ENCODE peak calls at places on chromosomes 5 and 9, in eight cellular contexts. One of them, this sample, is unnamed.

GRCh38 chr5:154714271-154714986 is 40.7 kb upstream of the LARP1 start:
- DNase-seq in fibroblast of mammary gland: no peak
- DNase-seq in foreskin fibroblast: peak
- DNase-seq in EH: peak
- DNase-seq in GM10248: peak
- DNase-seq in fibroblast of lung: peak
- DNase-seq in stimulated activated CD8-positive, alpha-beta memory T cell treated with anti-CD3 and anti-CD28 coated beads, Interleukin-15, amount 100 ng/mL, for 1 hour: no peak
- DNase-seq in NCI-H1417: peak
- DNase-seq in this sample: no peak

GRCh38 chr9:137218754-137219271 is 3.2 kb downstream of the RNF208 start:
- DNase-seq in GM10248: no peak
- DNase-seq in foreskin fibroblast: peak
- DNase-seq in NCI-H1417: no peak
- DNase-seq in fibroblast of mammary gland: peak
- DNase-seq in EH: peak
- DNase-seq in stimulated activated CD8-positive, alpha-beta memory T cell treated with anti-CD3 and anti-CD28 coated beads, Interleukin-15, amount 100 ng/mL, for 1 hour: no peak
- DNase-seq in fibroblast of lung: no peak
- DNase-seq in this sample: no peak

GRCh38 chr5:107542428-107542827 is 128.3 kb downstream of the EFNA5 start:
- DNase-seq in GM10248: no peak
- DNase-seq in foreskin fibroblast: peak
- DNase-seq in NCI-H1417: peak
- DNase-seq in stimulated activated CD8-positive, alpha-beta memory T cell treated with anti-CD3 and anti-CD28 coated beads, Interleukin-15, amount 100 ng/mL, for 1 hour: no peak
- DNase-seq in fibroblast of lung: peak
- DNase-seq in EH: peak
- DNase-seq in fibroblast of mammary gland: peak
- DNase-seq in this sample: peak

GRCh38 chr5:156473271-156473935 is 146.4 kb downstream of the SGCD start:
- DNase-seq in foreskin fibroblast: peak
- DNase-seq in NCI-H1417: no peak
- DNase-seq in fibroblast of mammary gland: peak
- DNase-seq in GM10248: no peak
- DNase-seq in fibroblast of lung: peak
- DNase-seq in stimulated activated CD8-positive, alpha-beta memory T cell treated with anti-CD3 and anti-CD28 coated beads, Interleukin-15, amount 100 ng/mL, for 1 hour: no peak
- DNase-seq in EH: peak
- DNase-seq in this sample: no peak

GRCh38 chr5:60718186-60718892 is 18.4 kb upstream of the DEPDC1B start:
- DNase-seq in GM10248: no peak
- DNase-seq in EH: no peak
- DNase-seq in NCI-H1417: no peak
- DNase-seq in fibroblast of mammary gland: no peak
- DNase-seq in fibroblast of lung: no peak
- DNase-seq in stimulated activated CD8-positive, alpha-beta memory T cell treated with anti-CD3 and anti-CD28 coated beads, Interleukin-15, amount 100 ng/mL, for 1 hour: no peak
- DNase-seq in foreskin fibroblast: no peak
- DNase-seq in this sample: no peak

GRCh38 chr5:22852807-22853670 is at the start of gene CDH12:
- DNase-seq in GM10248: no peak
- DNase-seq in NCI-H1417: peak
- DNase-seq in stimulated activated CD8-positive, alpha-beta memory T cell treated with anti-CD3 and anti-CD28 coated beads, Interleukin-15, amount 100 ng/mL, for 1 hour: no peak
- DNase-seq in EH: no peak
- DNase-seq in fibroblast of mammary gland: no peak
- DNase-seq in foreskin fibroblast: no peak
- DNase-seq in fibroblast of lung: peak
- DNase-seq in this sample: no peak

GRCh38 chr9:121026260-121026691 is 23.8 kb downstream of the C5 start:
- DNase-seq in EH: peak
- DNase-seq in GM10248: no peak
- DNase-seq in fibroblast of mammary gland: no peak
- DNase-seq in stimulated activated CD8-positive, alpha-beta memory T cell treated with anti-CD3 and anti-CD28 coated beads, Interleukin-15, amount 100 ng/mL, for 1 hour: no peak
- DNase-seq in fibroblast of lung: no peak
- DNase-seq in foreskin fibroblast: no peak
- DNase-seq in NCI-H1417: no peak
- DNase-seq in this sample: no peak

GRCh38 chr9:87710448-87710847 is 15.5 kb upstream of the CTSL start:
- DNase-seq in stimulated activated CD8-positive, alpha-beta memory T cell treated with anti-CD3 and anti-CD28 coated beads, Interleukin-15, amount 100 ng/mL, for 1 hour: no peak
- DNase-seq in EH: no peak
- DNase-seq in foreskin fibroblast: no peak
- DNase-seq in GM10248: no peak
- DNase-seq in fibroblast of lung: no peak
- DNase-seq in fibroblast of mammary gland: no peak
- DNase-seq in NCI-H1417: no peak
- DNase-seq in this sample: no peak

GRCh38 chr5:2739360-2740050 is 12.0 kb downstream of the IRX2 start:
- DNase-seq in foreskin fibroblast: peak
- DNase-seq in fibroblast of mammary gland: no peak
- DNase-seq in fibroblast of lung: no peak
- DNase-seq in GM10248: no peak
- DNase-seq in stimulated activated CD8-positive, alpha-beta memory T cell treated with anti-CD3 and anti-CD28 coated beads, Interleukin-15, amount 100 ng/mL, for 1 hour: no peak
- DNase-seq in NCI-H1417: no peak
- DNase-seq in EH: peak
- DNase-seq in this sample: no peak

GRCh38 chr9:133775951-133776905 is 38.1 kb upstream of the SARDH start:
- DNase-seq in NCI-H1417: no peak
- DNase-seq in stimulated activated CD8-positive, alpha-beta memory T cell treated with anti-CD3 and anti-CD28 coated beads, Interleukin-15, amount 100 ng/mL, for 1 hour: no peak
- DNase-seq in fibroblast of lung: no peak
- DNase-seq in EH: no peak
- DNase-seq in foreskin fibroblast: no peak
- DNase-seq in fibroblast of mammary gland: no peak
- DNase-seq in GM10248: no peak
- DNase-seq in this sample: no peak

GRCh38 chr9:81754245-81754644 is 64.9 kb upstream of the TLE1 start:
- DNase-seq in fibroblast of mammary gland: no peak
- DNase-seq in NCI-H1417: no peak
- DNase-seq in fibroblast of lung: no peak
- DNase-seq in GM10248: no peak
- DNase-seq in EH: no peak
- DNase-seq in stimulated activated CD8-positive, alpha-beta memory T cell treated with anti-CD3 and anti-CD28 coated beads, Interleukin-15, amount 100 ng/mL, for 1 hour: no peak
- DNase-seq in foreskin fibroblast: peak
- DNase-seq in this sample: no peak

GRCh38 chr9:6777218-6777902 is 19.6 kb downstream of the KDM4C start:
- DNase-seq in EH: no peak
- DNase-seq in fibroblast of lung: no peak
- DNase-seq in fibroblast of mammary gland: no peak
- DNase-seq in NCI-H1417: no peak
- DNase-seq in foreskin fibroblast: no peak
- DNase-seq in stimulated activated CD8-positive, alpha-beta memory T cell treated with anti-CD3 and anti-CD28 coated beads, Interleukin-15, amount 100 ng/mL, for 1 hour: no peak
- DNase-seq in GM10248: no peak
- DNase-seq in this sample: no peak

GRCh38 chr5:121681200-121681855 is 170.4 kb upstream of the FTMT start:
- DNase-seq in stimulated activated CD8-positive, alpha-beta memory T cell treated with anti-CD3 and anti-CD28 coated beads, Interleukin-15, amount 100 ng/mL, for 1 hour: no peak
- DNase-seq in GM10248: no peak
- DNase-seq in NCI-H1417: no peak
- DNase-seq in EH: no peak
- DNase-seq in fibroblast of lung: no peak
- DNase-seq in fibroblast of mammary gland: no peak
- DNase-seq in foreskin fibroblast: no peak
- DNase-seq in this sample: no peak

GRCh38 chr5:37665272-37665671 is 174.6 kb downstream of the GDNF start:
- DNase-seq in fibroblast of mammary gland: peak
- DNase-seq in EH: no peak
- DNase-seq in fibroblast of lung: peak
- DNase-seq in GM10248: no peak
- DNase-seq in foreskin fibroblast: peak
- DNase-seq in NCI-H1417: no peak
- DNase-seq in stimulated activated CD8-positive, alpha-beta memory T cell treated with anti-CD3 and anti-CD28 coated beads, Interleukin-15, amount 100 ng/mL, for 1 hour: no peak
- DNase-seq in this sample: no peak

GRCh38 chr5:113202904-113203716 is 226.5 kb downstream of the DCP2 start:
- DNase-seq in fibroblast of lung: peak
- DNase-seq in GM10248: no peak
- DNase-seq in NCI-H1417: no peak
- DNase-seq in fibroblast of mammary gland: peak
- DNase-seq in stimulated activated CD8-positive, alpha-beta memory T cell treated with anti-CD3 and anti-CD28 coated beads, Interleukin-15, amount 100 ng/mL, for 1 hour: no peak
- DNase-seq in foreskin fibroblast: no peak
- DNase-seq in EH: no peak
- DNase-seq in this sample: peak

GRCh38 chr5:6845856-6846255 is 132.6 kb downstream of the TENT4A start:
- DNase-seq in NCI-H1417: no peak
- DNase-seq in EH: no peak
- DNase-seq in GM10248: no peak
- DNase-seq in stimulated activated CD8-positive, alpha-beta memory T cell treated with anti-CD3 and anti-CD28 coated beads, Interleukin-15, amount 100 ng/mL, for 1 hour: no peak
- DNase-seq in fibroblast of lung: no peak
- DNase-seq in fibroblast of mammary gland: no peak
- DNase-seq in foreskin fibroblast: no peak
- DNase-seq in this sample: no peak

GRCh38 chr9:21761309-21761901 is 41.0 kb upstream of the MTAP start:
- DNase-seq in foreskin fibroblast: no peak
- DNase-seq in fibroblast of mammary gland: peak
- DNase-seq in stimulated activated CD8-positive, alpha-beta memory T cell treated with anti-CD3 and anti-CD28 coated beads, Interleukin-15, amount 100 ng/mL, for 1 hour: no peak
- DNase-seq in NCI-H1417: no peak
- DNase-seq in fibroblast of lung: no peak
- DNase-seq in GM10248: peak
- DNase-seq in EH: no peak
- DNase-seq in this sample: no peak

GRCh38 chr5:154236011-154236410 is 45.5 kb downstream of the GALNT10 start:
- DNase-seq in GM10248: no peak
- DNase-seq in foreskin fibroblast: no peak
- DNase-seq in fibroblast of mammary gland: no peak
- DNase-seq in NCI-H1417: no peak
- DNase-seq in stimulated activated CD8-positive, alpha-beta memory T cell treated with anti-CD3 and anti-CD28 coated beads, Interleukin-15, amount 100 ng/mL, for 1 hour: no peak
- DNase-seq in EH: no peak
- DNase-seq in fibroblast of lung: no peak
- DNase-seq in this sample: no peak

GRCh38 chr5:137075163-137075970 is 423.8 kb downstream of the SPOCK1 start:
- DNase-seq in stimulated activated CD8-positive, alpha-beta memory T cell treated with anti-CD3 and anti-CD28 coated beads, Interleukin-15, amount 100 ng/mL, for 1 hour: no peak
- DNase-seq in fibroblast of mammary gland: peak
- DNase-seq in foreskin fibroblast: peak
- DNase-seq in fibroblast of lung: no peak
- DNase-seq in EH: peak
- DNase-seq in GM10248: peak
- DNase-seq in NCI-H1417: peak
- DNase-seq in this sample: peak

GRCh38 chr9:126491256-126491879 is 122.4 kb upstream of the LMX1B start:
- DNase-seq in fibroblast of lung: peak
- DNase-seq in fibroblast of mammary gland: peak
- DNase-seq in EH: peak
- DNase-seq in GM10248: peak
- DNase-seq in stimulated activated CD8-positive, alpha-beta memory T cell treated with anti-CD3 and anti-CD28 coated beads, Interleukin-15, amount 100 ng/mL, for 1 hour: peak
- DNase-seq in foreskin fibroblast: peak
- DNase-seq in NCI-H1417: peak
- DNase-seq in this sample: peak

GRCh38 chr5:157516626-157517325 is 56.8 kb downstream of the NIPAL4 start:
- DNase-seq in GM10248: no peak
- DNase-seq in EH: peak
- DNase-seq in stimulated activated CD8-positive, alpha-beta memory T cell treated with anti-CD3 and anti-CD28 coated beads, Interleukin-15, amount 100 ng/mL, for 1 hour: no peak
- DNase-seq in fibroblast of mammary gland: peak
- DNase-seq in NCI-H1417: no peak
- DNase-seq in foreskin fibroblast: peak
- DNase-seq in fibroblast of lung: peak
- DNase-seq in this sample: peak

GRCh38 chr5:102815560-102816324 is 60.6 kb downstream of the PAM start:
- DNase-seq in foreskin fibroblast: no peak
- DNase-seq in GM10248: no peak
- DNase-seq in fibroblast of lung: peak
- DNase-seq in EH: no peak
- DNase-seq in stimulated activated CD8-positive, alpha-beta memory T cell treated with anti-CD3 and anti-CD28 coated beads, Interleukin-15, amount 100 ng/mL, for 1 hour: no peak
- DNase-seq in fibroblast of mammary gland: peak
- DNase-seq in NCI-H1417: peak
- DNase-seq in this sample: no peak

GRCh38 chr9:134996591-134997530 is 79.1 kb upstream of the FCN1 start:
- DNase-seq in fibroblast of mammary gland: no peak
- DNase-seq in EH: no peak
- DNase-seq in NCI-H1417: no peak
- DNase-seq in GM10248: no peak
- DNase-seq in fibroblast of lung: no peak
- DNase-seq in foreskin fibroblast: no peak
- DNase-seq in stimulated activated CD8-positive, alpha-beta memory T cell treated with anti-CD3 and anti-CD28 coated beads, Interleukin-15, amount 100 ng/mL, for 1 hour: no peak
- DNase-seq in this sample: no peak

GRCh38 chr5:176619203-176619568 is 9.2 kb upstream of the GPRIN1 start:
- DNase-seq in GM10248: peak
- DNase-seq in NCI-H1417: peak
- DNase-seq in fibroblast of mammary gland: peak
- DNase-seq in EH: peak
- DNase-seq in fibroblast of lung: peak
- DNase-seq in stimulated activated CD8-positive, alpha-beta memory T cell treated with anti-CD3 and anti-CD28 coated beads, Interleukin-15, amount 100 ng/mL, for 1 hour: peak
- DNase-seq in foreskin fibroblast: peak
- DNase-seq in this sample: no peak

GRCh38 chr9:109560470-109561132 is 62.5 kb upstream of the PTPN3 start:
- DNase-seq in stimulated activated CD8-positive, alpha-beta memory T cell treated with anti-CD3 and anti-CD28 coated beads, Interleukin-15, amount 100 ng/mL, for 1 hour: no peak
- DNase-seq in NCI-H1417: no peak
- DNase-seq in fibroblast of lung: no peak
- DNase-seq in EH: no peak
- DNase-seq in fibroblast of mammary gland: no peak
- DNase-seq in foreskin fibroblast: no peak
- DNase-seq in GM10248: no peak
- DNase-seq in this sample: no peak

GRCh38 chr5:135034186-135034962 is at the start of gene PITX1:
- DNase-seq in foreskin fibroblast: peak
- DNase-seq in fibroblast of lung: peak
- DNase-seq in GM10248: no peak
- DNase-seq in NCI-H1417: peak
- DNase-seq in fibroblast of mammary gland: peak
- DNase-seq in stimulated activated CD8-positive, alpha-beta memory T cell treated with anti-CD3 and anti-CD28 coated beads, Interleukin-15, amount 100 ng/mL, for 1 hour: no peak
- DNase-seq in EH: peak
- DNase-seq in this sample: peak